ENCODE peak calls at places on chromosomes 2 and 18, in seven cellular contexts. B, U, A, D, Y, Z and R are unnamed samples.

GRCh38 chr2:101931402-101931801 is 60.4 kb upstream of the IL1R2 start:
- DNase-seq in B (no peak), U (no peak), A (no peak), D (no peak), Y (no peak), Z (no peak), R (no peak)

GRCh38 chr2:69715964-69716363 is 26.0 kb upstream of the ANXA4 start:
- DNase-seq in B (no peak), U (no peak), A (no peak), D (no peak), Y (no peak), Z (peak; percentile 74), R (no peak)

GRCh38 chr18:63949068-63949737 is at the start of gene HMSD:
- DNase-seq in B (peak; percentile 46), U (no peak), A (no peak), D (peak; percentile 91), Y (peak; percentile 60), Z (peak; percentile 22), R (peak; percentile 73)

GRCh38 chr2:217929294-217929671 is 73.5 kb downstream of the TNS1 start:
- DNase-seq in B (no peak), U (no peak), A (no peak), D (no peak), Y (no peak), Z (no peak), R (no peak)

GRCh38 chr18:31217455-31217854 is 54.8 kb upstream of the DSC1 start:
- DNase-seq in B (no peak), U (no peak), A (no peak), D (no peak), Y (no peak), Z (no peak), R (no peak)

GRCh38 chr18:49560277-49561126 is 1.4 kb upstream of the LIPG start:
- DNase-seq in B (no peak), U (no peak), A (no peak), D (no peak), Y (no peak), Z (no peak), R (peak; percentile 57)

GRCh38 chr18:62717850-62718229 is 2.5 kb downstream of the PHLPP1 start:
- DNase-seq in B (no peak), U (no peak), A (no peak), D (peak; percentile 18), Y (no peak), Z (peak; percentile 7), R (no peak)

GRCh38 chr18:45920367-45920766 is 46.8 kb downstream of the EPG5 start:
- DNase-seq in B (no peak), U (peak; percentile 62), A (no peak), D (peak; percentile 9), Y (no peak), Z (peak; percentile 94), R (peak; percentile 81)

GRCh38 chr2:159506764-159507406 is 109.5 kb downstream of the BAZ2B start:
- DNase-seq in B (no peak), U (no peak), A (no peak), D (no peak), Y (no peak), Z (peak; percentile 1), R (no peak)

GRCh38 chr2:162116372-162116771 is 35.7 kb downstream of the GCG start:
- DNase-seq in B (no peak), U (no peak), A (no peak), D (no peak), Y (no peak), Z (peak; percentile 45), R (no peak)

GRCh38 chr2:30272761-30273573 is 41.6 kb downstream of the LBH start:
- DNase-seq in B (no peak), U (peak; percentile 22), A (no peak), D (no peak), Y (peak; percentile 58), Z (peak; percentile 84), R (peak; percentile 29)

GRCh38 chr2:171923206-171923605 is 945 bp downstream of the HAT1 start:
- DNase-seq in B (no peak), U (no peak), A (no peak), D (no peak), Y (no peak), Z (peak; percentile 60), R (no peak)

GRCh38 chr18:62862451-62862850 is 147.1 kb downstream of the PHLPP1 start:
- DNase-seq in B (no peak), U (no peak), A (no peak), D (no peak), Y (no peak), Z (no peak), R (no peak)

GRCh38 chr18:12046046-12046750 is 47.4 kb upstream of the ANKRD62 start:
- DNase-seq in B (no peak), U (no peak), A (no peak), D (no peak), Y (no peak), Z (no peak), R (peak; percentile 18)

GRCh38 chr2:181517685-181518301 is 60.6 kb downstream of the ITGA4 start:
- DNase-seq in B (no peak), U (no peak), A (no peak), D (no peak), Y (no peak), Z (no peak), R (no peak)

GRCh38 chr2:102895386-102895785 is 133.6 kb downstream of the TMEM182 start:
- DNase-seq in B (no peak), U (no peak), A (no peak), D (no peak), Y (no peak), Z (no peak), R (no peak)

GRCh38 chr18:70371085-70371735 is 82.4 kb downstream of the SOCS6 start:
- DNase-seq in B (no peak), U (no peak), A (no peak), D (no peak), Y (no peak), Z (no peak), R (no peak)

GRCh38 chr18:49618741-49619392 is 57.0 kb downstream of the LIPG start:
- DNase-seq in B (no peak), U (no peak), A (no peak), D (no peak), Y (no peak), Z (no peak), R (peak; percentile 47)